ENCODE peak calls at places on chromosomes 16 and 17, in ten cellular contexts. V, U, R, Z, D, S, C, H, A and O are unnamed samples.
A peak's percentile ranks its signal among the peaks of the same experiment; 100 is the strongest.

GRCh38 chr16:20385844-20386832 is 18.4 kb downstream of the PDILT start:
- DNase-seq in R (peak; percentile 71), U (peak; percentile 56), V (peak; percentile 63), Z (peak; percentile 82), D (peak; percentile 25), C (peak; percentile 8), A (peak; percentile 25), H (peak; percentile 77), S (peak; percentile 69), O (peak; percentile 64)

GRCh38 chr17:75693500-75694481 is 26.7 kb downstream of the SAP30BP start:
- DNase-seq in R (no peak), A (peak; percentile 88), V (peak; percentile 70), U (peak; percentile 81), H (no peak), Z (no peak), S (peak; percentile 77), C (peak; percentile 94), D (no peak), O (peak; percentile 80)

GRCh38 chr16:89167425-89167941 is 4.1 kb upstream of the CDH15 start:
- DNase-seq in R (peak; percentile 98), U (peak; percentile 84), C (peak; percentile 46), A (peak; percentile 67), D (peak; percentile 90), V (peak; percentile 91), S (peak; percentile 95), H (peak; percentile 94), Z (peak; percentile 100), O (peak; percentile 67)

GRCh38 chr16:30054959-30055553 is 10.5 kb upstream of the ALDOA start:
- DNase-seq in C (no peak), Z (no peak), D (no peak), S (peak; percentile 60), U (no peak), A (no peak), H (no peak), R (peak; percentile 76), V (peak; percentile 56), O (no peak)

GRCh38 chr17:83203472-83204221 is 124.2 kb downstream of the METRNL start:
- DNase-seq in S (no peak), A (peak; percentile 14), Z (no peak), C (no peak), D (peak; percentile 16), V (peak; percentile 48), U (no peak), H (no peak), R (no peak), O (no peak)

GRCh38 chr16:49615606-49616005 is 240.3 kb downstream of the ZNF423 start:
- DNase-seq in Z (no peak), U (no peak), V (no peak), H (no peak), S (no peak), R (no peak), D (no peak), C (no peak), A (no peak), O (no peak)

GRCh38 chr16:3550851-3551847 is 26.1 kb downstream of the NLRC3 start:
- DNase-seq in V (no peak), Z (no peak), U (no peak), R (no peak), D (no peak), A (no peak), S (no peak), C (no peak), H (no peak), O (no peak)

GRCh38 chr16:21568502-21569189 is 30.7 kb upstream of the METTL9 start:
- DNase-seq in Z (no peak), U (no peak), A (no peak), V (no peak), S (no peak), H (peak; percentile 66), C (no peak), R (no peak), D (no peak), O (no peak)

GRCh38 chr17:61813211-61813610 is 50.1 kb downstream of the BRIP1 start:
- DNase-seq in Z (no peak), H (no peak), V (no peak), C (no peak), S (no peak), A (no peak), R (no peak), U (no peak), D (no peak), O (no peak)

GRCh38 chr17:65254166-65254565 is 117.0 kb downstream of the RGS9 start:
- DNase-seq in V (no peak), S (peak; percentile 61), Z (no peak), U (no peak), R (peak; percentile 8), C (no peak), D (no peak), A (no peak), H (no peak), O (peak; percentile 18)

DNA sequence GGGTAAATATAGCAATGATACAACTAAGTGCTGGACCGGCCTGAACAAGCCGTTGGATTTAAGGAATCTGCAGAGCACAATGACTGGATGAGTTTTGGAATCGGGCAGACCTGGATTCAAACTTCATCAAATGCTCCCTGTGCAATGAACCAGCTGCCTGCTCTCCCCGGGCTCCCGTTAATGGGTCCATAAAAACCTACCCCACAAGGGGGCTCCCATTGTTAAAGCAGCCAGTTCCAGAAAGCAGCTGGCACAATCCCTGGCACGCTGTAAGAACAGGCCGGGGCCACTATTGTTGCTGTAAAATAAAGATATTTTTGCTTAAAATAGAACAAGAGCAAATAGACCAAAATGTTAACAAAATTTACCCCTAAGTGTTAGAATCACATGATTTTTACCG is 131.9 kb downstream of the C16orf95 start:
- DNase-seq in H (no peak), S (no peak), Z (no peak), V (no peak), D (no peak), A (no peak), C (no peak), R (no peak), U (no peak), O (no peak)
- TF ChIP-seq CTCF in H (peak; percentile 36), S (no peak), Z (no peak), V (no peak), D (no peak), A (no peak), C (peak; percentile 13), R (no peak), U (no peak), O (peak; percentile 34)

DNA sequence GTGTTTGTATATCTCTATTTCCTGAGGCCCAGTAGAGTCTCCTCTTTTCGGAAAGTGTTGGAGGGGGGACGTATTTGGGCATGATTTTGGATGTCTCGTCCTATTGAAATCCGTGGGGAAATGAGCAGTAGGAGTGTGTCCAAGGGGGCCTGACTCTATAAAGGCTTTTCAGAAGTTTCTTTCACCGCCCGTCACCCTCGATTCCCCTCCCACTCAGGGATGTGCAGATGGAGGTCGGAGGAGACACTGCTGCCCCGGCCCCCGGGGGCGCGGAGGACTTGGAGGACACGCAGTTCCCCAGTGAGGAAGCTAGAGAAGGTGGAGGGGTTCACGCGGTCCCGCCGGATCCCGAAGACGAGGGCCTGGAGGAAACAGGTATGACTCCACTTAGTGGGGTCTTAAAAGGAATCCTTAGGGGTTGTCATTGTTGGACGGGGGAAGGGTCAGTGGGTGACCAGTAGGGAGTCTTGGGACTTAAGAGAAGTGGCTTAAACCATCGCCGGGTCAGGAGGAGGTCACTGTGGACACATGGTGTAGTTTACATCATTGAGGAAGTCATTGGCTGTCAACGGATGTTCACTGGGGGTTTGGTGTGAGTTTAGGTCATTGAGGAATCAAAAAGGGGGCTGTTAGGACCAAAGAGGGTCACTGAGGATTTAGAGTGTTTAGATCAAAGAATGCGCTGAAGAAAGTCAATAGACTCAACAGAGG is 424 bp downstream of the MON1B start:
- DNase-seq in Z (no peak), S (no peak), A (no peak), C (no peak), R (no peak), V (peak; percentile 70), D (no peak), H (no peak), U (peak; percentile 46), O (peak; percentile 15)
- TF ChIP-seq CTCF in Z (no peak), S (no peak), A (no peak), C (no peak), R (no peak), V (no peak), D (no peak), H (no peak), U (no peak), O (no peak)

GRCh38 chr17:70624208-70624607 is 454.9 kb downstream of the KCNJ2 start:
- DNase-seq in U (no peak), S (no peak), V (no peak), Z (no peak), H (no peak), C (no peak), R (no peak), A (no peak), D (no peak), O (no peak)

DNA sequence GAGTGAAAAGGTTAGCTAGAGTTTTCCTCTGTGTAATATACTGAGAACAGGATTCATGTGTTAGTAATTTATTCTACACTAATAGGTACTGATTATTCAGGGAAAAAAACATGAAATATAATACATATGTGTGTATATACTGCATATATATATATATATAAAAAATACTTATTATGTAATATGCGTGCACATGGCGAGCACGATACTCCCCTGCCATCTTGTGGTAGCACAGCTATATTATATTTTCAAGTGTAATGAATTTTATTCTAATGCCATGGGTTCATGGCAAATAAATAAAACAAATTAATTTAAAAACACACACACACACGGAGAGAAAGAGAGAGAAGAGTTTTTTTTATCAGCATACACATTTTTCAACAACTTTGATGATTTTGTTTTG is 460.6 kb downstream of the KCNJ2 start:
- DNase-seq in A (no peak), R (no peak), C (no peak), Z (no peak), D (no peak), U (no peak), H (no peak), S (no peak), V (no peak), O (peak; percentile 43)
- TF ChIP-seq CTCF in A (no peak), R (no peak), C (peak; percentile 24), Z (peak; percentile 47), D (no peak), U (no peak), H (peak; percentile 61), S (peak; percentile 21), V (peak; percentile 17), O (peak; percentile 58)

GRCh38 chr16:8882725-8883377 is 700 bp downstream of the LITAFD start:
- DNase-seq in D (no peak), U (no peak), H (no peak), S (no peak), Z (no peak), C (no peak), R (no peak), A (no peak), V (peak; percentile 9), O (no peak)

GRCh38 chr16:8887952-8888560 is 5.9 kb downstream of the LITAFD start:
- DNase-seq in D (no peak), R (no peak), S (no peak), V (peak; percentile 48), U (no peak), H (no peak), Z (no peak), A (peak; percentile 53), C (peak; percentile 42), O (no peak)

GRCh38 chr16:8887438-8887765 is 5.3 kb downstream of the LITAFD start:
- DNase-seq in R (no peak), H (no peak), A (no peak), S (no peak), Z (no peak), C (no peak), D (no peak), U (no peak), V (peak; percentile 30), O (no peak)

GRCh38 chr16:8886593-8887437 is 4.7 kb downstream of the LITAFD start:
- DNase-seq in C (no peak), H (no peak), D (no peak), V (peak; percentile 20), U (no peak), Z (no peak), R (no peak), A (no peak), S (no peak), O (no peak)

GRCh38 chr16:8885674-8886592 is 3.8 kb downstream of the LITAFD start:
- DNase-seq in C (peak; percentile 40), R (no peak), V (peak; percentile 39), S (peak; percentile 52), H (no peak), Z (no peak), U (no peak), D (no peak), A (no peak), O (no peak)
- TF ChIP-seq CTCF in C (peak; percentile 19), R (no peak), V (no peak), S (peak; percentile 8), H (peak; percentile 43), Z (no peak), U (no peak), D (no peak), A (no peak), O (peak; percentile 12)